ENCODE peak calls at places on chromosomes 4 and X, in six cellular contexts. One of them, this sample, is unnamed.
A peak's percentile ranks its signal among the peaks of the same experiment; 100 is the strongest.

GRCh38 chrX:138964501-138964900 is 253.0 kb upstream of the FGF13 start:
- DNase-seq in esophagus muscularis mucosa: no peak
- DNase-seq in SK-N-SH: no peak
- DNase-seq in HepG2: no peak
- DNase-seq in transverse colon: no peak
- DNase-seq in A549: no peak
- DNase-seq in this sample: no peak

GRCh38 chrX:137194164-137194563 is 160.4 kb upstream of the GPR101 start:
- DNase-seq in esophagus muscularis mucosa: no peak
- DNase-seq in SK-N-SH: peak; percentile 16
- DNase-seq in HepG2: peak; percentile 12
- DNase-seq in transverse colon: no peak
- DNase-seq in A549: peak; percentile 5
- DNase-seq in this sample: no peak

GRCh38 chrX:22325091-22325490 is 52.4 kb downstream of the CBLL2 start:
- DNase-seq in esophagus muscularis mucosa: no peak
- DNase-seq in SK-N-SH: no peak
- DNase-seq in HepG2: no peak
- DNase-seq in transverse colon: no peak
- DNase-seq in A549: no peak
- DNase-seq in this sample: no peak

GRCh38 chrX:13307041-13307440 is 12.8 kb downstream of the ATXN3L start:
- DNase-seq in esophagus muscularis mucosa: no peak
- DNase-seq in SK-N-SH: no peak
- DNase-seq in HepG2: no peak
- DNase-seq in transverse colon: no peak
- DNase-seq in A549: no peak
- DNase-seq in this sample: no peak

GRCh38 chr4:184959786-184960185 is 58.5 kb upstream of the HELT start:
- DNase-seq in esophagus muscularis mucosa: no peak
- DNase-seq in SK-N-SH: no peak
- DNase-seq in HepG2: no peak
- DNase-seq in transverse colon: no peak
- DNase-seq in A549: no peak
- DNase-seq in this sample: no peak

GRCh38 chrX:16320765-16321355 is 153.6 kb downstream of the MAGEB17 start:
- DNase-seq in esophagus muscularis mucosa: no peak
- DNase-seq in SK-N-SH: no peak
- DNase-seq in HepG2: no peak
- DNase-seq in transverse colon: no peak
- DNase-seq in A549: no peak
- DNase-seq in this sample: no peak

GRCh38 chr4:7423801-7424552 is 10.8 kb downstream of the PSAPL1 start:
- DNase-seq in esophagus muscularis mucosa: no peak
- DNase-seq in SK-N-SH: peak; percentile 24
- DNase-seq in HepG2: no peak
- DNase-seq in transverse colon: no peak
- DNase-seq in A549: no peak
- DNase-seq in this sample: no peak

GRCh38 chr4:85741921-85742591 is 267.1 kb downstream of the ARHGAP24 start:
- DNase-seq in esophagus muscularis mucosa: no peak
- DNase-seq in SK-N-SH: peak; percentile 37
- DNase-seq in HepG2: no peak
- DNase-seq in transverse colon: no peak
- DNase-seq in A549: no peak
- DNase-seq in this sample: no peak

GRCh38 chrX:129115104-129115503 is 408.2 kb downstream of the SMARCA1 start:
- DNase-seq in esophagus muscularis mucosa: no peak
- DNase-seq in SK-N-SH: peak; percentile 47
- DNase-seq in HepG2: peak; percentile 45
- DNase-seq in transverse colon: peak; percentile 14
- DNase-seq in A549: peak; percentile 13
- DNase-seq in this sample: no peak

GRCh38 chrX:151985955-151986354 is 11.5 kb upstream of the GABRE start:
- DNase-seq in esophagus muscularis mucosa: no peak
- DNase-seq in SK-N-SH: no peak
- DNase-seq in HepG2: peak; percentile 81
- DNase-seq in transverse colon: peak; percentile 37
- DNase-seq in A549: no peak
- DNase-seq in this sample: no peak

GRCh38 chrX:134999469-134999868 is 8.7 kb downstream of the SMIM10 start:
- DNase-seq in esophagus muscularis mucosa: no peak
- DNase-seq in SK-N-SH: peak; percentile 45
- DNase-seq in HepG2: peak; percentile 44
- DNase-seq in transverse colon: no peak
- DNase-seq in A549: peak; percentile 22
- DNase-seq in this sample: no peak

GRCh38 chrX:134737061-134737460 is 78.8 kb upstream of the PLAC1 start:
- DNase-seq in esophagus muscularis mucosa: no peak
- DNase-seq in SK-N-SH: no peak
- DNase-seq in HepG2: no peak
- DNase-seq in transverse colon: no peak
- DNase-seq in A549: no peak
- DNase-seq in this sample: peak; percentile 8

GRCh38 chr4:185276036-185276435 is 66.6 kb downstream of the SNX25 start:
- DNase-seq in esophagus muscularis mucosa: no peak
- DNase-seq in SK-N-SH: no peak
- DNase-seq in HepG2: no peak
- DNase-seq in transverse colon: no peak
- DNase-seq in A549: no peak
- DNase-seq in this sample: no peak

GRCh38 chr4:8263397-8263796 is 6.2 kb upstream of the HTRA3 start:
- DNase-seq in esophagus muscularis mucosa: no peak
- DNase-seq in SK-N-SH: no peak
- DNase-seq in HepG2: no peak
- DNase-seq in transverse colon: no peak
- DNase-seq in A549: no peak
- DNase-seq in this sample: no peak

GRCh38 chr4:118037955-118038354 is 3.7 kb downstream of the NDST3 start:
- DNase-seq in esophagus muscularis mucosa: no peak
- DNase-seq in SK-N-SH: no peak
- DNase-seq in HepG2: no peak
- DNase-seq in transverse colon: no peak
- DNase-seq in A549: no peak
- DNase-seq in this sample: no peak

GRCh38 chrX:40149286-40150175 is 51.8 kb upstream of the BCOR start:
- DNase-seq in esophagus muscularis mucosa: no peak
- DNase-seq in SK-N-SH: no peak
- DNase-seq in HepG2: no peak
- DNase-seq in transverse colon: no peak
- DNase-seq in A549: no peak
- DNase-seq in this sample: no peak

GRCh38 chrX:40056420-40056819 is 41.3 kb downstream of the BCOR start:
- DNase-seq in esophagus muscularis mucosa: no peak
- DNase-seq in SK-N-SH: no peak
- DNase-seq in HepG2: no peak
- DNase-seq in transverse colon: no peak
- DNase-seq in A549: no peak
- DNase-seq in this sample: no peak

DNA sequence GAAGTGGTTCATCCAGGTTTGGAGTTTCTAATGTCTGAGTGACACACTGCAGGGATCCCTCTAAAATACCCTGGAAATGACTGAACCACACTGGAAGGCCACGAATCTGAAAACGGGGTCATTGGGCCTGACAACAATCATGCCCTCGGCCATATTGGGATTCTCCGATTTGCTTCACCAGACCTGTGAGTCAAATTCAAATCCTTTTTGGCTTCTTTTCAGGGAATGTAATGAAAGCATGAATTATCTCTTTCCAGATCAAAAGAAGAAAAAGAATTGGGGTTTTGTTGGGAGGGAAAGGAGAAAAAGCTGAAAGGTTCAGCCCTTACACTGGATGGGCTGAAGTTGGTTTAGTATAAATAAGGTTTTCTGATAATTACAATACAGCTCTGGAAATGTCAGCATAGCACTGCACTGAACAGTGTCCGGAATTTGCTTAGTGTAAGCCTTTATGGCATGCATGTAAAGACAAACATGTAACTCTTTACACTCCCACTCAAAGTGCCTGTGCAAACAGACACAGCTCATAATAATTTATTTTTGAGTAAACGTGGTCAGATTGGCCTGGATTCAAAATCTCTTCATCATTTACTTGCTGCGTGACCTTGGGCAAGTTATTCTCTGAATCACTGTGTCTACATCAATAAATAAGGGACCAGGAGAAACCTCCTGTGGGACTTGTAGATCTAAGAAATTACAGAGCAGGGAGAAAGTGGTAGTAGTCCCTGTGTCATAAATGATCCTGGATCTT is 21.4 kb downstream of the CT47C1 start:
- DNase-seq in esophagus muscularis mucosa: no peak
- DNase-seq in SK-N-SH: no peak
- DNase-seq in HepG2: peak; percentile 3
- DNase-seq in transverse colon: no peak
- DNase-seq in A549: no peak
- DNase-seq in this sample: no peak
- TF ChIP-seq EP300 in esophagus muscularis mucosa: no peak
- TF ChIP-seq EP300 in SK-N-SH: no peak
- TF ChIP-seq EP300 in HepG2: no peak
- TF ChIP-seq EP300 in transverse colon: no peak
- TF ChIP-seq EP300 in A549: no peak
- TF ChIP-seq EP300 in this sample: no peak

GRCh38 chrX:110743679-110744340 is 51.8 kb downstream of the CHRDL1 start:
- DNase-seq in esophagus muscularis mucosa: no peak
- DNase-seq in SK-N-SH: no peak
- DNase-seq in HepG2: no peak
- DNase-seq in transverse colon: no peak
- DNase-seq in A549: no peak
- DNase-seq in this sample: no peak

GRCh38 chrX:110746014-110746413 is 49.6 kb downstream of the CHRDL1 start:
- DNase-seq in esophagus muscularis mucosa: no peak
- DNase-seq in SK-N-SH: no peak
- DNase-seq in HepG2: no peak
- DNase-seq in transverse colon: no peak
- DNase-seq in A549: no peak
- DNase-seq in this sample: no peak

GRCh38 chrX:110750526-110751189 is 45.0 kb downstream of the CHRDL1 start:
- DNase-seq in esophagus muscularis mucosa: no peak
- DNase-seq in SK-N-SH: no peak
- DNase-seq in HepG2: no peak
- DNase-seq in transverse colon: no peak
- DNase-seq in A549: no peak
- DNase-seq in this sample: no peak

GRCh38 chrX:110745288-110745687 is 50.3 kb downstream of the CHRDL1 start:
- DNase-seq in esophagus muscularis mucosa: no peak
- DNase-seq in SK-N-SH: no peak
- DNase-seq in HepG2: no peak
- DNase-seq in transverse colon: no peak
- DNase-seq in A549: no peak
- DNase-seq in this sample: no peak

DNA sequence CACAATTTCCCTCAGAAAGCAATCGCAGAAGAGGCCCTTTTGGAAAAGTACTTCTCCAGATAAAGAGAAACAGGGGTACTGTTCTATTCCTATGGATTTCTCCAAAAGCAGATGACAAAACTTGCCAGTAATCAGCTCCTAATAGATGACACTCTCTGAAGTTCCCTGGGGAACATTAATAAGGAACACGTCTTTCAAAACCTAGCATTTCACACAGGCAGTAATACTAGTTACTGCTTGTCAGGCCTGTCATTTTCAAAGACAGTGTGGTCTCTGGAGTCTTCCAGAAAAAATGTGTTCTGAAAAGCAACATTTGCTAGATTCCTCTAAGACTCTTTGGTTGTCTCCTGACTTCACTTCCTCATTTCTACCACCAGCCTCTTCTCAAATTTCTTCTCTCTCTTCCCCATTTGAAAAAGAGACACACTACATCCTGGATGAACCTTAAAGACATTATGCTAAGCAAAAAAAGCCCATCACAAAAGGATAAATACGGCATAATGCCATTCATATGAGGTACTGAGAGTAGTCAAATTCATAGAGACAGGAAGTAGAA is 47.3 kb downstream of the CHRDL1 start:
- DNase-seq in esophagus muscularis mucosa: no peak
- DNase-seq in SK-N-SH: no peak
- DNase-seq in HepG2: no peak
- DNase-seq in transverse colon: no peak
- DNase-seq in A549: no peak
- DNase-seq in this sample: no peak
- TF ChIP-seq EP300 in esophagus muscularis mucosa: no peak
- TF ChIP-seq EP300 in SK-N-SH: no peak
- TF ChIP-seq EP300 in HepG2: no peak
- TF ChIP-seq EP300 in transverse colon: no peak
- TF ChIP-seq EP300 in A549: no peak
- TF ChIP-seq EP300 in this sample: no peak

GRCh38 chr4:101813604-101814003 is 23.1 kb downstream of the BANK1 start:
- DNase-seq in esophagus muscularis mucosa: no peak
- DNase-seq in SK-N-SH: no peak
- DNase-seq in HepG2: no peak
- DNase-seq in transverse colon: peak; percentile 9
- DNase-seq in A549: no peak
- DNase-seq in this sample: no peak
- TF ChIP-seq EP300 in esophagus muscularis mucosa: no peak
- TF ChIP-seq EP300 in SK-N-SH: no peak
- TF ChIP-seq EP300 in HepG2: no peak
- TF ChIP-seq EP300 in transverse colon: no peak
- TF ChIP-seq EP300 in A549: no peak
- TF ChIP-seq EP300 in this sample: no peak

DNA sequence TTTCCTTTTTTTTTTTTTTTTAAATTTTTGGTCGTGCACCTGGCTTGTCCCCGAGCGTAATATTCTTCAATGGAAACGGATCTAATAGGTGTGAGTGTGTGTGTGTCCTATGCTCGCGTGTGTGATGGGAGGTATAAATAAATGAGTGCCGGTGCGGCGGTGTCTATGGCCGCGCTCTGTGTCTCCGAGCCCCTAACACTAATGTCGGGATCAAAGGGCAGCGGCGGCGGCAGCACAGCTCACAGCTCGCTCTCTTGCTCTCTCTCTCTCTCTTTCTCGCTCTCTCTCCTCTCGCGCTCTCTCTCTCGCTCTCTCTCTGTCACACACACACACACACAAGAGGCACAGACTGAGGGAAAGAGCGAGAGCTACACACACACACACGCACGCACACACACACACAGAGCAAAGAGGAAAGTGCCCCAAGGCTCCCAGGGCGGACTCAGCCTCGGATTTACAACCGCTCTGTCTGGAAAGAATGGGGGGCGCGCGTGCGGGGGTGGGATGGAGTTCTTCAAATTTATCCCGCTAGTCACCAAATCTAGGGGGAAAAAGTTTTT is at the start of gene ZNF827:
- DNase-seq in esophagus muscularis mucosa: no peak
- DNase-seq in SK-N-SH: peak; percentile 53
- DNase-seq in HepG2: peak; percentile 77
- DNase-seq in transverse colon: peak; percentile 78
- DNase-seq in A549: no peak
- DNase-seq in this sample: no peak
- TF ChIP-seq EP300 in esophagus muscularis mucosa: no peak
- TF ChIP-seq EP300 in SK-N-SH: no peak
- TF ChIP-seq EP300 in HepG2: no peak
- TF ChIP-seq EP300 in transverse colon: no peak
- TF ChIP-seq EP300 in A549: no peak
- TF ChIP-seq EP300 in this sample: no peak

This sample was measured in tibial nerve.